ENCODE peak calls at places on chromosomes 6 and 20, in nine cellular contexts. One of them, this sample, is unnamed.

GRCh38 chr6:7154341-7155139 is 46.8 kb downstream of the RREB1 start:
- DNase-seq in mammary epithelial cell: no peak
- DNase-seq in heart right ventricle: no peak
- DNase-seq in AG04450: no peak
- DNase-seq in right lobe of liver: no peak
- DNase-seq in ovary: no peak
- DNase-seq in sigmoid colon: no peak
- DNase-seq in ascending aorta: no peak
- DNase-seq in CD4-positive, CD25-positive, alpha-beta regulatory T cell: no peak
- DNase-seq in this sample: no peak

GRCh38 chr6:34950849-34951248 is 61.8 kb downstream of the ANKS1A start:
- DNase-seq in mammary epithelial cell: no peak
- DNase-seq in heart right ventricle: no peak
- DNase-seq in AG04450: no peak
- DNase-seq in right lobe of liver: no peak
- DNase-seq in ovary: no peak
- DNase-seq in sigmoid colon: no peak
- DNase-seq in ascending aorta: no peak
- DNase-seq in CD4-positive, CD25-positive, alpha-beta regulatory T cell: no peak
- DNase-seq in this sample: no peak

GRCh38 chr6:130306377-130306776 is 59.4 kb upstream of the TMEM200A start:
- DNase-seq in mammary epithelial cell: peak
- DNase-seq in heart right ventricle: no peak
- DNase-seq in AG04450: no peak
- DNase-seq in right lobe of liver: no peak
- DNase-seq in ovary: no peak
- DNase-seq in sigmoid colon: no peak
- DNase-seq in ascending aorta: no peak
- DNase-seq in CD4-positive, CD25-positive, alpha-beta regulatory T cell: no peak
- DNase-seq in this sample: no peak

GRCh38 chr6:46932526-46932925 is 10.8 kb upstream of the ADGRF5 start:
- DNase-seq in mammary epithelial cell: peak
- DNase-seq in heart right ventricle: no peak
- DNase-seq in AG04450: no peak
- DNase-seq in right lobe of liver: no peak
- DNase-seq in ovary: no peak
- DNase-seq in sigmoid colon: no peak
- DNase-seq in ascending aorta: no peak
- DNase-seq in CD4-positive, CD25-positive, alpha-beta regulatory T cell: no peak
- DNase-seq in this sample: no peak

GRCh38 chr6:29976588-29977424 is 34.5 kb downstream of the HLA-A start:
- DNase-seq in mammary epithelial cell: peak
- DNase-seq in heart right ventricle: peak
- DNase-seq in AG04450: no peak
- DNase-seq in right lobe of liver: peak
- DNase-seq in ovary: peak
- DNase-seq in sigmoid colon: peak
- DNase-seq in ascending aorta: peak
- DNase-seq in CD4-positive, CD25-positive, alpha-beta regulatory T cell: peak
- DNase-seq in this sample: peak

GRCh38 chr6:148528292-148528691 is 185.7 kb downstream of the SASH1 start:
- DNase-seq in mammary epithelial cell: no peak
- DNase-seq in heart right ventricle: no peak
- DNase-seq in AG04450: no peak
- DNase-seq in right lobe of liver: no peak
- DNase-seq in ovary: no peak
- DNase-seq in sigmoid colon: no peak
- DNase-seq in ascending aorta: no peak
- DNase-seq in CD4-positive, CD25-positive, alpha-beta regulatory T cell: no peak
- DNase-seq in this sample: no peak

GRCh38 chr6:26045046-26045938 is 41.9 kb upstream of the HFE start:
- DNase-seq in mammary epithelial cell: peak
- DNase-seq in heart right ventricle: peak
- DNase-seq in AG04450: peak
- DNase-seq in right lobe of liver: peak
- DNase-seq in ovary: peak
- DNase-seq in sigmoid colon: peak
- DNase-seq in ascending aorta: peak
- DNase-seq in CD4-positive, CD25-positive, alpha-beta regulatory T cell: peak
- DNase-seq in this sample: peak

GRCh38 chr6:72650081-72650745 is 28.3 kb downstream of the KCNQ5 start:
- DNase-seq in mammary epithelial cell: peak
- DNase-seq in heart right ventricle: no peak
- DNase-seq in AG04450: no peak
- DNase-seq in right lobe of liver: no peak
- DNase-seq in ovary: no peak
- DNase-seq in sigmoid colon: no peak
- DNase-seq in ascending aorta: no peak
- DNase-seq in CD4-positive, CD25-positive, alpha-beta regulatory T cell: no peak
- DNase-seq in this sample: no peak

GRCh38 chr6:125584468-125584939 is 164.9 kb upstream of the HEY2 start:
- DNase-seq in mammary epithelial cell: peak
- DNase-seq in heart right ventricle: peak
- DNase-seq in AG04450: no peak
- DNase-seq in right lobe of liver: no peak
- DNase-seq in ovary: no peak
- DNase-seq in sigmoid colon: no peak
- DNase-seq in ascending aorta: peak
- DNase-seq in CD4-positive, CD25-positive, alpha-beta regulatory T cell: no peak
- DNase-seq in this sample: peak

GRCh38 chr6:41503841-41504525 is 42.2 kb upstream of the FOXP4 start:
- DNase-seq in mammary epithelial cell: peak
- DNase-seq in heart right ventricle: no peak
- DNase-seq in AG04450: no peak
- DNase-seq in right lobe of liver: no peak
- DNase-seq in ovary: peak
- DNase-seq in sigmoid colon: no peak
- DNase-seq in ascending aorta: peak
- DNase-seq in CD4-positive, CD25-positive, alpha-beta regulatory T cell: no peak
- DNase-seq in this sample: no peak

GRCh38 chr20:21137078-21137477 is 11.2 kb downstream of the KIZ start:
- DNase-seq in mammary epithelial cell: no peak
- DNase-seq in heart right ventricle: no peak
- DNase-seq in AG04450: no peak
- DNase-seq in right lobe of liver: no peak
- DNase-seq in ovary: no peak
- DNase-seq in sigmoid colon: no peak
- DNase-seq in ascending aorta: no peak
- DNase-seq in CD4-positive, CD25-positive, alpha-beta regulatory T cell: no peak
- DNase-seq in this sample: no peak

GRCh38 chr6:105988321-105988720 is 97.8 kb upstream of the PRDM1 start:
- DNase-seq in mammary epithelial cell: no peak
- DNase-seq in heart right ventricle: no peak
- DNase-seq in AG04450: no peak
- DNase-seq in right lobe of liver: no peak
- DNase-seq in ovary: no peak
- DNase-seq in sigmoid colon: no peak
- DNase-seq in ascending aorta: no peak
- DNase-seq in CD4-positive, CD25-positive, alpha-beta regulatory T cell: no peak
- DNase-seq in this sample: no peak

GRCh38 chr20:20699144-20699543 is 13.3 kb downstream of the RALGAPA2 start:
- DNase-seq in mammary epithelial cell: no peak
- DNase-seq in heart right ventricle: no peak
- DNase-seq in AG04450: no peak
- DNase-seq in right lobe of liver: no peak
- DNase-seq in ovary: no peak
- DNase-seq in sigmoid colon: no peak
- DNase-seq in ascending aorta: no peak
- DNase-seq in CD4-positive, CD25-positive, alpha-beta regulatory T cell: no peak
- DNase-seq in this sample: no peak

GRCh38 chr6:11702039-11702795 is 76.4 kb downstream of the ADTRP start:
- DNase-seq in mammary epithelial cell: peak
- DNase-seq in heart right ventricle: no peak
- DNase-seq in AG04450: no peak
- DNase-seq in right lobe of liver: no peak
- DNase-seq in ovary: no peak
- DNase-seq in sigmoid colon: no peak
- DNase-seq in ascending aorta: no peak
- DNase-seq in CD4-positive, CD25-positive, alpha-beta regulatory T cell: no peak
- DNase-seq in this sample: no peak

GRCh38 chr6:16704706-16705402 is 56.4 kb downstream of the ATXN1 start:
- DNase-seq in mammary epithelial cell: peak
- DNase-seq in heart right ventricle: no peak
- DNase-seq in AG04450: no peak
- DNase-seq in right lobe of liver: no peak
- DNase-seq in ovary: no peak
- DNase-seq in sigmoid colon: no peak
- DNase-seq in ascending aorta: no peak
- DNase-seq in CD4-positive, CD25-positive, alpha-beta regulatory T cell: no peak
- DNase-seq in this sample: no peak

GRCh38 chr6:20554326-20554725 is 20.1 kb downstream of the CDKAL1 start:
- DNase-seq in mammary epithelial cell: no peak
- DNase-seq in heart right ventricle: no peak
- DNase-seq in AG04450: no peak
- DNase-seq in right lobe of liver: no peak
- DNase-seq in ovary: no peak
- DNase-seq in sigmoid colon: no peak
- DNase-seq in ascending aorta: no peak
- DNase-seq in CD4-positive, CD25-positive, alpha-beta regulatory T cell: no peak
- DNase-seq in this sample: no peak

GRCh38 chr20:23023621-23024187 is 11.4 kb upstream of the SSTR4 start:
- DNase-seq in mammary epithelial cell: no peak
- DNase-seq in heart right ventricle: no peak
- DNase-seq in AG04450: no peak
- DNase-seq in right lobe of liver: no peak
- DNase-seq in ovary: no peak
- DNase-seq in sigmoid colon: no peak
- DNase-seq in ascending aorta: no peak
- DNase-seq in CD4-positive, CD25-positive, alpha-beta regulatory T cell: no peak
- DNase-seq in this sample: no peak

GRCh38 chr6:113147544-113147943 is 709.6 kb upstream of the MARCKS start:
- DNase-seq in mammary epithelial cell: no peak
- DNase-seq in heart right ventricle: no peak
- DNase-seq in AG04450: peak
- DNase-seq in right lobe of liver: no peak
- DNase-seq in ovary: no peak
- DNase-seq in sigmoid colon: no peak
- DNase-seq in ascending aorta: no peak
- DNase-seq in CD4-positive, CD25-positive, alpha-beta regulatory T cell: no peak
- DNase-seq in this sample: no peak

GRCh38 chr6:38848760-38849159 is 133.6 kb downstream of the DNAH8 start:
- DNase-seq in mammary epithelial cell: no peak
- DNase-seq in heart right ventricle: no peak
- DNase-seq in AG04450: no peak
- DNase-seq in right lobe of liver: no peak
- DNase-seq in ovary: no peak
- DNase-seq in sigmoid colon: no peak
- DNase-seq in ascending aorta: no peak
- DNase-seq in CD4-positive, CD25-positive, alpha-beta regulatory T cell: no peak
- DNase-seq in this sample: no peak

GRCh38 chr6:46269447-46270229 is 98.9 kb upstream of the ENPP5 start:
- DNase-seq in mammary epithelial cell: no peak
- DNase-seq in heart right ventricle: peak
- DNase-seq in AG04450: no peak
- DNase-seq in right lobe of liver: no peak
- DNase-seq in ovary: peak
- DNase-seq in sigmoid colon: peak
- DNase-seq in ascending aorta: no peak
- DNase-seq in CD4-positive, CD25-positive, alpha-beta regulatory T cell: no peak
- DNase-seq in this sample: peak

GRCh38 chr20:32201977-32202363 is 5.6 kb downstream of the PLAGL2 start:
- DNase-seq in mammary epithelial cell: peak
- DNase-seq in heart right ventricle: no peak
- DNase-seq in AG04450: no peak
- DNase-seq in right lobe of liver: no peak
- DNase-seq in ovary: peak
- DNase-seq in sigmoid colon: no peak
- DNase-seq in ascending aorta: no peak
- DNase-seq in CD4-positive, CD25-positive, alpha-beta regulatory T cell: no peak
- DNase-seq in this sample: no peak

GRCh38 chr6:41055149-41055548 is 2.1 kb downstream of the APOBEC2 start:
- DNase-seq in mammary epithelial cell: no peak
- DNase-seq in heart right ventricle: peak
- DNase-seq in AG04450: no peak
- DNase-seq in right lobe of liver: no peak
- DNase-seq in ovary: no peak
- DNase-seq in sigmoid colon: no peak
- DNase-seq in ascending aorta: no peak
- DNase-seq in CD4-positive, CD25-positive, alpha-beta regulatory T cell: no peak
- DNase-seq in this sample: peak

GRCh38 chr6:85614780-85615179 is 21.1 kb upstream of the SNX14 start:
- DNase-seq in mammary epithelial cell: no peak
- DNase-seq in heart right ventricle: no peak
- DNase-seq in AG04450: no peak
- DNase-seq in right lobe of liver: no peak
- DNase-seq in ovary: no peak
- DNase-seq in sigmoid colon: no peak
- DNase-seq in ascending aorta: no peak
- DNase-seq in CD4-positive, CD25-positive, alpha-beta regulatory T cell: no peak
- DNase-seq in this sample: no peak

GRCh38 chr6:85620308-85620707 is 22.4 kb downstream of the SYNCRIP start:
- DNase-seq in mammary epithelial cell: no peak
- DNase-seq in heart right ventricle: no peak
- DNase-seq in AG04450: no peak
- DNase-seq in right lobe of liver: no peak
- DNase-seq in ovary: no peak
- DNase-seq in sigmoid colon: no peak
- DNase-seq in ascending aorta: no peak
- DNase-seq in CD4-positive, CD25-positive, alpha-beta regulatory T cell: no peak
- DNase-seq in this sample: no peak
- H3K27ac ChIP-seq in mammary epithelial cell: no peak
- H3K27ac ChIP-seq in heart right ventricle: no peak
- H3K27ac ChIP-seq in AG04450: no peak
- H3K27ac ChIP-seq in right lobe of liver: no peak
- H3K27ac ChIP-seq in ovary: no peak
- H3K27ac ChIP-seq in sigmoid colon: no peak
- H3K27ac ChIP-seq in ascending aorta: no peak
- H3K27ac ChIP-seq in CD4-positive, CD25-positive, alpha-beta regulatory T cell: no peak
- H3K27ac ChIP-seq in this sample: no peak

GRCh38 chr20:41308726-41309413 is 8.7 kb downstream of the ZHX3 start:
- DNase-seq in mammary epithelial cell: no peak
- DNase-seq in heart right ventricle: no peak
- DNase-seq in AG04450: no peak
- DNase-seq in right lobe of liver: no peak
- DNase-seq in ovary: no peak
- DNase-seq in sigmoid colon: no peak
- DNase-seq in ascending aorta: no peak
- DNase-seq in CD4-positive, CD25-positive, alpha-beta regulatory T cell: no peak
- DNase-seq in this sample: no peak
- H3K27ac ChIP-seq in mammary epithelial cell: peak
- H3K27ac ChIP-seq in heart right ventricle: peak
- H3K27ac ChIP-seq in AG04450: peak
- H3K27ac ChIP-seq in right lobe of liver: peak
- H3K27ac ChIP-seq in ovary: no peak
- H3K27ac ChIP-seq in sigmoid colon: no peak
- H3K27ac ChIP-seq in ascending aorta: peak
- H3K27ac ChIP-seq in CD4-positive, CD25-positive, alpha-beta regulatory T cell: no peak
- H3K27ac ChIP-seq in this sample: peak

GRCh38 chr6:71480577-71480976 is 192.0 kb downstream of the OGFRL1 start:
- DNase-seq in mammary epithelial cell: no peak
- DNase-seq in heart right ventricle: no peak
- DNase-seq in AG04450: no peak
- DNase-seq in right lobe of liver: no peak
- DNase-seq in ovary: no peak
- DNase-seq in sigmoid colon: no peak
- DNase-seq in ascending aorta: no peak
- DNase-seq in CD4-positive, CD25-positive, alpha-beta regulatory T cell: no peak
- DNase-seq in this sample: no peak
- H3K27ac ChIP-seq in mammary epithelial cell: no peak
- H3K27ac ChIP-seq in heart right ventricle: peak
- H3K27ac ChIP-seq in AG04450: no peak
- H3K27ac ChIP-seq in right lobe of liver: no peak
- H3K27ac ChIP-seq in ovary: no peak
- H3K27ac ChIP-seq in sigmoid colon: no peak
- H3K27ac ChIP-seq in ascending aorta: no peak
- H3K27ac ChIP-seq in CD4-positive, CD25-positive, alpha-beta regulatory T cell: no peak
- H3K27ac ChIP-seq in this sample: peak

GRCh38 chr6:151010111-151010510 is 144.6 kb downstream of the MTHFD1L start:
- DNase-seq in mammary epithelial cell: no peak
- DNase-seq in heart right ventricle: no peak
- DNase-seq in AG04450: no peak
- DNase-seq in right lobe of liver: no peak
- DNase-seq in ovary: no peak
- DNase-seq in sigmoid colon: no peak
- DNase-seq in ascending aorta: no peak
- DNase-seq in CD4-positive, CD25-positive, alpha-beta regulatory T cell: no peak
- DNase-seq in this sample: no peak
- H3K27ac ChIP-seq in mammary epithelial cell: no peak
- H3K27ac ChIP-seq in heart right ventricle: no peak
- H3K27ac ChIP-seq in AG04450: no peak
- H3K27ac ChIP-seq in right lobe of liver: no peak
- H3K27ac ChIP-seq in ovary: no peak
- H3K27ac ChIP-seq in sigmoid colon: no peak
- H3K27ac ChIP-seq in ascending aorta: no peak
- H3K27ac ChIP-seq in CD4-positive, CD25-positive, alpha-beta regulatory T cell: no peak
- H3K27ac ChIP-seq in this sample: no peak